ENCODE peak calls at places on chromosomes 2 and 18, in nine cellular contexts. X, J, W, F, V, K, N, C and B are unnamed samples.

GRCh38 chr2:233513953-233514655 is 52.5 kb downstream of the USP40 start:
- DNase-seq in X (no peak), J (no peak), W (no peak), F (no peak), V (no peak), K (no peak), N (no peak), C (no peak), B (no peak)

GRCh38 chr2:188410504-188411235 is 119.0 kb downstream of the GULP1 start:
- DNase-seq in X (no peak), J (no peak), W (no peak), F (peak; percentile 23), V (no peak), K (peak; percentile 82), N (no peak), C (no peak), B (no peak)

GRCh38 chr18:40607741-40608140 is 1347.3 kb upstream of the PIK3C3 start:
- DNase-seq in X (no peak), J (no peak), W (no peak), F (no peak), V (no peak), K (no peak), N (no peak), C (peak; percentile 92), B (no peak)

GRCh38 chr18:58221060-58221725 is 177.2 kb downstream of the NEDD4L start:
- DNase-seq in X (no peak), J (no peak), W (no peak), F (peak; percentile 94), V (no peak), K (peak; percentile 99), N (no peak), C (no peak), B (no peak)

GRCh38 chr18:3907955-3908354 is 458.0 kb downstream of the TGIF1 start:
- DNase-seq in X (no peak), J (no peak), W (no peak), F (no peak), V (no peak), K (no peak), N (no peak), C (no peak), B (no peak)

GRCh38 chr2:119463136-119463535 is 31.5 kb downstream of the TMEM37 start:
- DNase-seq in X (no peak), J (no peak), W (no peak), F (no peak), V (no peak), K (no peak), N (no peak), C (no peak), B (no peak)

GRCh38 chr2:143581989-143582719 is 452.9 kb downstream of the ARHGAP15 start:
- DNase-seq in X (no peak), J (no peak), W (no peak), F (peak; percentile 25), V (no peak), K (peak; percentile 19), N (no peak), C (no peak), B (no peak)

GRCh38 chr2:183927367-183928355 is 670.7 kb upstream of the ZNF804A start:
- DNase-seq in X (no peak), J (no peak), W (no peak), F (peak; percentile 38), V (no peak), K (peak; percentile 90), N (no peak), C (no peak), B (peak; percentile 58)

GRCh38 chr2:156423674-156424282 is 12.4 kb upstream of the GPD2 start:
- DNase-seq in X (no peak), J (no peak), W (no peak), F (no peak), V (no peak), K (no peak), N (no peak), C (no peak), B (no peak)

GRCh38 chr2:19886261-19886660 is 15.5 kb downstream of the TTC32 start:
- DNase-seq in X (no peak), J (no peak), W (no peak), F (no peak), V (no peak), K (peak; percentile 13), N (no peak), C (no peak), B (no peak)

GRCh38 chr18:10142496-10143160 is 228.8 kb downstream of the VAPA start:
- DNase-seq in X (no peak), J (no peak), W (no peak), F (peak; percentile 15), V (no peak), K (peak; percentile 11), N (no peak), C (no peak), B (no peak)